ENCODE peak calls at places on chromosomes 16 and 17, in eight cellular contexts. T is putamen; S is dermis microvascular lymphatic vessel endothelial cell; O is H54; L is astrocyte of the spinal cord; I is stimulated activated CD4-positive, alpha-beta T cell treated with anti-CD3 and anti-CD28 coated beads, Interleukin-15, amount 100 ng/mL, for 1 hour; B is endodermal cell; X is GDM1. U is an unnamed sample.

GRCh38 chr17:64390066-64390465 is 594 bp downstream of the PECAM1 start:
- DNase-seq in T (no peak), S (peak; percentile 31), O (no peak), L (no peak), I (no peak), B (no peak), X (no peak), U (no peak)

GRCh38 chr16:6122401-6122800 is 1024.8 kb upstream of the EEF2KMT start:
- DNase-seq in T (no peak), S (no peak), O (no peak), L (no peak), I (no peak), B (no peak), X (no peak), U (no peak)

GRCh38 chr17:48160177-48160967 is 52.8 kb downstream of the SNX11 start:
- DNase-seq in T (no peak), S (no peak), O (no peak), L (no peak), I (no peak), B (peak; percentile 92), X (no peak), U (no peak)

GRCh38 chr17:76493505-76494167 is 7.6 kb downstream of the RHBDF2 start:
- DNase-seq in T (no peak), S (no peak), O (no peak), L (no peak), I (no peak), B (no peak), X (no peak), U (no peak)

GRCh38 chr17:77444653-77445029 is 303.9 kb downstream of the SEC14L1 start:
- DNase-seq in T (no peak), S (no peak), O (no peak), L (no peak), I (no peak), B (no peak), X (no peak), U (no peak)

GRCh38 chr17:44820631-44821196 is 9.4 kb downstream of the GJC1 start:
- DNase-seq in T (no peak), S (peak; percentile 84), O (peak; percentile 77), L (peak; percentile 90), I (no peak), B (no peak), X (no peak), U (no peak)

GRCh38 chr17:18381953-18382245 is 4.3 kb downstream of the EVPLL start:
- DNase-seq in T (no peak), S (no peak), O (no peak), L (no peak), I (no peak), B (no peak), X (no peak), U (no peak)

GRCh38 chr16:50697881-50698767 is 4.7 kb downstream of the NOD2 start:
- DNase-seq in T (no peak), S (peak; percentile 74), O (no peak), L (peak; percentile 46), I (no peak), B (peak; percentile 40), X (no peak), U (no peak)

GRCh38 chr17:40452074-40452787 is 9.0 kb downstream of the IGFBP4 start:
- DNase-seq in T (no peak), S (peak; percentile 53), O (no peak), L (peak; percentile 90), I (no peak), B (no peak), X (no peak), U (no peak)

GRCh38 chr17:246851-247421 is 65.5 kb upstream of the DOC2B start:
- DNase-seq in T (no peak), S (no peak), O (no peak), L (no peak), I (no peak), B (no peak), X (no peak), U (peak; percentile 21)

GRCh38 chr17:59796785-59797205 is 89.3 kb downstream of the VMP1 start:
- DNase-seq in T (no peak), S (peak; percentile 39), O (no peak), L (no peak), I (no peak), B (no peak), X (no peak), U (no peak)

GRCh38 chr16:15502041-15502725 is 67.8 kb downstream of the BMERB1 start:
- DNase-seq in T (peak; percentile 69), S (peak; percentile 92), O (peak; percentile 81), L (peak; percentile 97), I (no peak), B (peak; percentile 58), X (no peak), U (no peak)

GRCh38 chr17:61833536-61834203 is 29.7 kb downstream of the BRIP1 start:
- DNase-seq in T (no peak), S (peak; percentile 6), O (peak; percentile 26), L (peak; percentile 36), I (no peak), B (no peak), X (no peak), U (no peak)

GRCh38 chr17:50618300-50618699 is 16.4 kb upstream of the ABCC3 start:
- DNase-seq in T (no peak), S (no peak), O (no peak), L (no peak), I (no peak), B (no peak), X (no peak), U (no peak)

GRCh38 chr16:89442990-89443726 is 47.2 kb downstream of the ANKRD11 start:
- DNase-seq in T (no peak), S (peak; percentile 54), O (no peak), L (peak; percentile 58), I (no peak), B (no peak), X (no peak), U (no peak)

GRCh38 chr17:63150466-63150865 is 184.4 kb downstream of the TANC2 start:
- DNase-seq in T (no peak), S (no peak), O (no peak), L (no peak), I (no peak), B (no peak), X (no peak), U (no peak)

GRCh38 chr17:82933911-82934310 is 94.1 kb upstream of the ZNF750 start:
- DNase-seq in T (no peak), S (no peak), O (no peak), L (no peak), I (no peak), B (no peak), X (no peak), U (peak; percentile 72)

GRCh38 chr16:1407749-1408148 is 6.8 kb downstream of the UNKL start:
- DNase-seq in T (no peak), S (no peak), O (no peak), L (peak; percentile 28), I (no peak), B (no peak), X (no peak), U (no peak)

GRCh38 chr17:7579001-7579838 is at the start of gene CD68:
- DNase-seq in T (peak; percentile 35), S (peak; percentile 91), O (peak; percentile 92), L (peak; percentile 82), I (peak; percentile 45), B (peak; percentile 90), X (peak; percentile 48), U (peak; percentile 89)